ENCODE peak calls at places on chromosomes 16 and 17, in seven cellular contexts. C is HEK293T, W is IMR-90, D is tibial artery, A is neural crest cell, K is germinal center, U is SHP77. L is an unnamed sample.

GRCh38 chr16:89502319-89502843 is 5.8 kb upstream of the SPG7 start:
- DNase-seq in D (no peak), K (no peak), U (no peak), C (no peak), W (no peak), A (no peak), L (no peak)

GRCh38 chr17:59565959-59566324 is 532 bp downstream of the DHX40 start:
- DNase-seq in A (peak; percentile 48), D (peak; percentile 63), C (peak; percentile 83), K (peak; percentile 63), W (peak; percentile 86), U (peak; percentile 79), L (peak; percentile 81)

GRCh38 chr16:57039148-57039812 is 49.9 kb downstream of the NLRC5 start:
- DNase-seq in U (no peak), C (no peak), D (no peak), K (peak; percentile 31), W (peak; percentile 81), A (no peak), L (peak; percentile 44)

GRCh38 chr16:56608876-56609462 is 585 bp downstream of the MT2A start:
- DNase-seq in C (no peak), W (no peak), A (no peak), U (peak; percentile 8), K (no peak), D (no peak), L (peak; percentile 51)

GRCh38 chr17:65409381-65409780 is 152.1 kb downstream of the AXIN2 start:
- DNase-seq in C (no peak), A (no peak), U (no peak), K (no peak), W (peak; percentile 6), D (no peak), L (no peak)

GRCh38 chr17:27520571-27521185 is 64.4 kb downstream of the KSR1 start:
- DNase-seq in C (no peak), K (no peak), W (no peak), U (no peak), D (no peak), A (peak; percentile 45), L (no peak)

GRCh38 chr17:77602062-77602746 is 356.3 kb upstream of the TNRC6C start:
- DNase-seq in A (no peak), K (no peak), W (peak; percentile 29), D (peak; percentile 89), C (no peak), U (no peak), L (no peak)

GRCh38 chr17:77572851-77573250 is 385.7 kb upstream of the TNRC6C start:
- DNase-seq in A (no peak), W (no peak), D (no peak), U (peak; percentile 42), K (no peak), C (no peak), L (no peak)

GRCh38 chr17:73308017-73308823 is 3.6 kb downstream of the CDC42EP4 start:
- DNase-seq in W (peak; percentile 93), U (no peak), K (no peak), A (no peak), D (peak; percentile 80), C (no peak), L (no peak)

GRCh38 chr16:15764112-15764511 is 92.7 kb downstream of the MYH11 start:
- DNase-seq in C (no peak), U (no peak), W (no peak), K (no peak), A (no peak), D (no peak), L (no peak)

GRCh38 chr17:27247071-27247957 is 46.6 kb upstream of the WSB1 start:
- DNase-seq in K (no peak), C (no peak), D (peak; percentile 78), W (peak; percentile 85), A (no peak), U (peak; percentile 93), L (peak; percentile 17)

GRCh38 chr16:78503501-78504110 is 404.2 kb downstream of the WWOX start:
- DNase-seq in K (peak; percentile 23), D (peak; percentile 41), A (peak; percentile 55), U (peak; percentile 75), C (peak; percentile 48), W (peak; percentile 11), L (peak; percentile 76)

GRCh38 chr17:42679001-42679491 is 2.3 kb upstream of the PLEKHH3 start:
- DNase-seq in U (peak; percentile 42), A (no peak), W (peak; percentile 39), K (no peak), C (no peak), D (peak; percentile 53), L (peak; percentile 69)

GRCh38 chr16:53999123-53999522 is 287.5 kb downstream of the IRX3 start:
- DNase-seq in K (no peak), U (no peak), W (no peak), C (no peak), A (no peak), D (no peak), L (no peak)

GRCh38 chr16:55478827-55479559 is at the start of gene MMP2:
- DNase-seq in D (peak; percentile 86), K (no peak), A (peak; percentile 62), C (peak; percentile 31), W (peak; percentile 79), U (no peak), L (peak; percentile 90)

GRCh38 chr16:66898207-66898606 is 17.9 kb downstream of the PDP2 start:
- DNase-seq in W (peak; percentile 77), A (no peak), U (no peak), D (peak; percentile 79), K (no peak), C (no peak), L (no peak)

L was measured in SJCRH30.